ENCODE peak calls at places on chromosomes 1 and 21, in nine cellular contexts. U, N, I, K, H, W, B, O and T are unnamed samples.
A peak's percentile ranks its signal among the peaks of the same experiment; 100 is the strongest.

GRCh38 chr1:94329986-94330385 is 88.2 kb upstream of the ABCD3 start:
- DNase-seq in I (peak; percentile 76), H (no peak), O (no peak), B (no peak), K (no peak), W (no peak), U (no peak), N (peak; percentile 62), T (no peak)

GRCh38 chr21:45154511-45155508 is 80.4 kb downstream of the ADARB1 start:
- DNase-seq in W (no peak), H (no peak), B (no peak), O (peak; percentile 51), N (peak; percentile 66), U (peak; percentile 87), K (no peak), I (no peak), T (no peak)

GRCh38 chr1:217506878-217507277 is 124.0 kb downstream of the GPATCH2 start:
- DNase-seq in B (no peak), W (no peak), K (no peak), N (no peak), I (no peak), U (no peak), O (no peak), H (no peak), T (no peak)

GRCh38 chr1:156663178-156663577 is 14.0 kb downstream of the NES start:
- DNase-seq in O (peak; percentile 61), U (no peak), I (peak; percentile 39), B (no peak), N (peak; percentile 74), H (peak; percentile 58), K (peak; percentile 52), W (no peak), T (no peak)

GRCh38 chr1:84442256-84442655 is 36.8 kb upstream of the RPF1 start:
- DNase-seq in W (no peak), K (no peak), U (peak; percentile 18), O (peak; percentile 28), H (no peak), B (no peak), N (peak; percentile 94), I (peak; percentile 89), T (peak; percentile 38)

GRCh38 chr1:224116131-224116530 is 2.2 kb downstream of the FBXO28 start:
- DNase-seq in U (peak; percentile 26), B (no peak), N (peak; percentile 71), I (peak; percentile 72), O (peak; percentile 49), W (no peak), K (no peak), H (no peak), T (no peak)

GRCh38 chr1:202578565-202578964 is 131.7 kb downstream of the SYT2 start:
- DNase-seq in W (no peak), H (no peak), N (peak; percentile 79), U (no peak), B (no peak), K (no peak), I (no peak), O (no peak), T (no peak)

GRCh38 chr21:30349572-30349971 is 1.2 kb upstream of the KRTAP23-1 start:
- DNase-seq in B (no peak), I (no peak), H (no peak), U (no peak), N (no peak), W (no peak), O (no peak), K (no peak), T (no peak)

GRCh38 chr1:234987415-234988159 is 141.1 kb downstream of the TOMM20 start:
- DNase-seq in I (peak; percentile 98), H (peak; percentile 84), O (peak; percentile 50), W (peak; percentile 63), K (peak; percentile 58), U (no peak), N (peak; percentile 78), B (peak; percentile 87), T (peak; percentile 57)

GRCh38 chr21:41294548-41295231 is 21.9 kb upstream of the FAM3B start:
- DNase-seq in O (no peak), I (no peak), U (no peak), H (no peak), N (no peak), K (no peak), W (no peak), B (no peak), T (no peak)

GRCh38 chr1:236394905-236395779 is 1.1 kb downstream of the EDARADD start:
- DNase-seq in I (peak; percentile 5), O (peak; percentile 51), K (peak; percentile 23), N (peak; percentile 9), U (peak; percentile 78), B (no peak), H (peak; percentile 17), W (peak; percentile 22), T (peak; percentile 41)

GRCh38 chr1:167488786-167489185 is 29.5 kb downstream of the CD247 start:
- DNase-seq in O (peak; percentile 43), W (no peak), K (no peak), H (no peak), N (no peak), B (no peak), U (no peak), I (no peak), T (no peak)
- H3K4me1 ChIP-seq in O (peaks cover 25% of the 10 kb centered on the region), W (no peaks in the 10 kb centered on the region), K (no peaks in the 10 kb centered on the region), H (no peaks in the 10 kb centered on the region), N (no peaks in the 10 kb centered on the region), B (no peaks in the 10 kb centered on the region), U (no peaks in the 10 kb centered on the region), I (no peaks in the 10 kb centered on the region), T (no peaks in the 10 kb centered on the region)

DNA sequence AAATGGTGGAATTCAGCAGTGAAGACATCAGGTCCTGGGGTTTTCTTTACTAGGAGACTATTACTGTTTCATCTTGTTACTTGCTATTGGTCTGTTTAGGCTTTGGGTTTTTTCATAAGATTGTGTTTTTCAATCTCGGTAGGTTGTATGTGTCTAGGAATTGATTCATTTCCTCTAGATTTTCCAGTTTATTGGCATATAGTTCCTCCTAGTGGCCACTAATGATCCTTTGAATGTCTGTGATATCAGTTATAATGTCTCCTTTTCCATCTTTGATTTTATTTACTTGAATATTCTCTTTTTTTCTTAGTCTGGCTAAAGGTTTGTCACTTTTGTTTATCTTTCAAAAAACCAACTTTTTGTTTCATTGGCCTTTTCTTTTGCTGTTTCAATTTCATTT is 233.0 kb downstream of the RWDD3 start:
- DNase-seq in K (no peak), U (no peak), I (no peak), H (no peak), B (no peak), O (no peak), N (peak; percentile 4), W (no peak), T (no peak)
- H3K4me3 ChIP-seq in K (no peak overlapping the region), U (no peak overlapping the region), I (no peak overlapping the region), H (no peak overlapping the region), B (no peak overlapping the region), O (no peak overlapping the region), N (no peak overlapping the region), W (no peak overlapping the region), T (no peak overlapping the region)

GRCh38 chr1:210340311-210340710 is 11.6 kb downstream of the HHAT start:
- DNase-seq in I (no peak), W (no peak), U (no peak), H (no peak), K (no peak), O (no peak), N (no peak), B (no peak), T (no peak)
- H3K4me1 ChIP-seq in I (no peaks in the 10 kb centered on the region), W (no peaks in the 10 kb centered on the region), U (peaks cover 5% of the 10 kb centered on the region), H (no peaks in the 10 kb centered on the region), K (peaks cover 12% of the 10 kb centered on the region), O (no peaks in the 10 kb centered on the region), N (peaks cover 2% of the 10 kb centered on the region), B (no peaks in the 10 kb centered on the region), T (no peaks in the 10 kb centered on the region)

DNA sequence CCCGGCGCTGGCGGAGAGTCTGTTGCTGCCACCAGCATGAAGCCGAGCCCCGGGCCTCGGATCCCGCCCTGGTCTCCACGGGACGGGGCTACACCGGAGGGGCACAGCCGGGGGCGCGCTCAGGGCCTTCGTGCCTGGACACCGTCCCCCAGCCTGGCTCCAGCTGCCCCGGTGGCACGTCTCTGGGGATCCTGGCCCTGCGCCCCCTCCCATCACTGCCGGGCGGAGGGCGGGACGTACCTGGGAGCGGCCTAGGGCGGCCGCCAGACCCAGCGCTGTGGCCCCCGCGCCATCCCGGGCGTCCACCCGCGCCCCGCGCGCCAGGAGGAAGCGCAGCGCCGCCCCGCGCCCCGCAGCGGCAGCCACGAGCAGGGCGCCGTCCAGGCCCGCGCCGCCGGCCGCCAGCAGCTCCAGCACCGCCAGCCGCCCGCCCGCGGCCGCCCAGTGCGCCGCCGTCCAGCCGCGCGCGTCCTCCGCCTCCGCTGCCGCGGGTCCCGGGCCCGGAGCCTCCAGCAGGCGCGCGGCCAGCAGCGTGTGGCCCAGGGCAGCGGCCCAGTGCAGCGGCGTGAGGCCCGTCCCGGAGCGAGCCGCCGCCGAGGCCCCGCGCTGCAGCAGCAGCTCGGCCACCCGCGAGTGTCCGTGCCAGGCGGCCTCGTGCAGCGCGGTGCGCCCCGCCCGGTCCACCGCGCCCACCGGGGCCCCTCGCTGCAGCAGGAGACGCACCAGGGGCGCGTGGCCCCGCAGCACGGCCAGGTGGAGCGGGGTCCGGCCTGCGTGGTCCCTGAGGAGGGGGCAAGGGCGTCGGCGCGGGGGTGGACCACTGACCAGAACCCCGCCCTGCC is 1.0 kb downstream of the ANKRD65 start:
- DNase-seq in H (no peak), B (no peak), N (no peak), U (peak; percentile 84), O (no peak), W (peak; percentile 41), K (no peak), I (no peak), T (peak; percentile 44)
- H3K4me3 ChIP-seq in H (peak overlapping the region; percentile 30), B (peak overlapping the region; percentile 23), N (peak overlapping the region; percentile 27), U (no peak overlapping the region), O (no peak overlapping the region), W (peak overlapping the region; percentile 49), K (peak overlapping the region; percentile 38), I (no peak overlapping the region), T (no peak overlapping the region)

GRCh38 chr1:54165146-54165545 is 12.3 kb upstream of the CDCP2 start:
- DNase-seq in U (no peak), W (no peak), I (no peak), O (no peak), H (no peak), K (no peak), B (no peak), N (no peak), T (no peak)
- H3K4me1 ChIP-seq in U (no peaks in the 10 kb centered on the region), W (no peaks in the 10 kb centered on the region), I (no peaks in the 10 kb centered on the region), O (no peaks in the 10 kb centered on the region), H (no peaks in the 10 kb centered on the region), K (peaks cover 7% of the 10 kb centered on the region), B (no peaks in the 10 kb centered on the region), N (peaks cover 2% of the 10 kb centered on the region), T (peaks cover 10% of the 10 kb centered on the region)

GRCh38 chr1:20255666-20256065 is 35.0 kb upstream of the VWA5B1 start:
- DNase-seq in N (peak; percentile 82), K (no peak), H (no peak), I (no peak), B (no peak), O (no peak), W (no peak), U (no peak), T (peak; percentile 65)
- H3K4me3 ChIP-seq in N (no peak overlapping the region), K (no peak overlapping the region), H (no peak overlapping the region), I (no peak overlapping the region), B (no peak overlapping the region), O (no peak overlapping the region), W (no peak overlapping the region), U (no peak overlapping the region), T (no peak overlapping the region)